ENCODE peak calls at places on chromosome 14, in six cellular contexts. E, A, D, Z, K and R are unnamed samples.

GRCh38 chr14:102973706-102974280 is 51.3 kb downstream of the AMN start:
- DNase-seq in Z (no peak), A (no peak), K (no peak), E (no peak), D (no peak), R (no peak)

GRCh38 chr14:54500744-54501143 is 9.0 kb upstream of the CGRRF1 start:
- DNase-seq in K (no peak), D (no peak), Z (no peak), E (no peak), A (no peak), R (no peak)

GRCh38 chr14:99234982-99235491 is 37.0 kb downstream of the BCL11B start:
- DNase-seq in E (no peak), Z (no peak), K (no peak), A (no peak), D (no peak), R (no peak)

GRCh38 chr14:51357250-51357649 is 117.2 kb downstream of the TMX1 start:
- DNase-seq in A (no peak), Z (no peak), D (peak), E (no peak), K (no peak), R (no peak)

GRCh38 chr14:92847220-92848148 is 53.4 kb downstream of the GOLGA5 start:
- DNase-seq in A (no peak), Z (no peak), D (no peak), E (no peak), K (no peak), R (no peak)

GRCh38 chr14:63039800-63040380 is 5.4 kb downstream of the KCNH5 start:
- DNase-seq in D (peak), Z (no peak), A (no peak), K (no peak), E (no peak), R (no peak)

GRCh38 chr14:63897706-63898105 is 44.9 kb downstream of the SYNE2 start:
- DNase-seq in E (no peak), Z (no peak), K (no peak), D (peak), A (no peak), R (no peak)

GRCh38 chr14:71372411-71372838 is 465.2 kb downstream of the PCNX1 start:
- DNase-seq in A (peak), E (no peak), D (peak), Z (no peak), K (no peak), R (no peak)

GRCh38 chr14:64808449-64808848 is 71.3 kb downstream of the SPTB start:
- DNase-seq in Z (no peak), E (no peak), A (no peak), K (no peak), D (no peak), R (no peak)

GRCh38 chr14:52006361-52006760 is 17.0 kb downstream of the RTRAF start:
- DNase-seq in K (no peak), A (no peak), E (no peak), Z (no peak), D (no peak), R (no peak)

GRCh38 chr14:55221186-55221585 is 29.8 kb upstream of the DLGAP5 start:
- DNase-seq in K (no peak), E (no peak), D (peak), Z (no peak), A (no peak), R (no peak)

GRCh38 chr14:96201157-96201556 is 3.5 kb upstream of the BDKRB2 start:
- DNase-seq in E (no peak), D (no peak), A (no peak), K (no peak), Z (no peak), R (no peak)

GRCh38 chr14:32657081-32657480 is 281.6 kb upstream of the NPAS3 start:
- DNase-seq in A (no peak), D (peak), K (no peak), E (peak), Z (no peak), R (no peak)

GRCh38 chr14:105093426-105094192 is 28.4 kb upstream of the GPR132 start:
- DNase-seq in Z (peak), E (no peak), K (no peak), D (peak), A (peak), R (peak)